ENCODE peak calls at places on chromosomes 11 and 22, in six cellular contexts. P is IMR-90, U is neuronal stem cell, Z is H1, S is mesenchymal stem cell, D is H9. Y is an unnamed sample. For H3K79me1, the result is how much of the 10 kb centered on the place peaks cover.

GRCh38 chr11:11849127-11849746 is 7.5 kb downstream of the USP47 start:
- DNase-seq in U (peak), P (peak), S (peak), Z (no peak), D (peak), Y (peak)

GRCh38 chr11:62912268-62912667 is 8.9 kb downstream of the CHRM1 start:
- DNase-seq in U (no peak), P (no peak), Z (no peak), S (no peak), D (no peak), Y (no peak)

GRCh38 chr11:58905716-58906547 is 33.4 kb upstream of the GLYATL1 start:
- DNase-seq in U (peak), Z (peak), D (peak), P (peak), S (peak), Y (peak)

GRCh38 chr11:45185228-45185729 is 38.8 kb downstream of the PRDM11 start:
- DNase-seq in U (no peak), D (no peak), P (no peak), Z (no peak), S (no peak), Y (peak)

GRCh38 chr22:17633217-17633997 is 4.9 kb upstream of the ATP6V1E1 start:
- DNase-seq in U (no peak), Z (no peak), P (peak), D (no peak), S (peak), Y (peak)

GRCh38 chr22:24289781-24290181 is 19.1 kb downstream of the SPECC1L start:
- DNase-seq in P (no peak), D (no peak), U (peak), Z (no peak), S (peak), Y (no peak)

GRCh38 chr11:112884012-112884767 is 77.0 kb upstream of the NCAM1 start:
- DNase-seq in P (no peak), S (peak), D (no peak), U (no peak), Z (no peak), Y (no peak)

GRCh38 chr22:36081023-36081431 is 52.4 kb upstream of the RBFOX2 start:
- DNase-seq in D (no peak), S (peak), P (peak), U (no peak), Z (no peak), Y (peak)

DNA sequence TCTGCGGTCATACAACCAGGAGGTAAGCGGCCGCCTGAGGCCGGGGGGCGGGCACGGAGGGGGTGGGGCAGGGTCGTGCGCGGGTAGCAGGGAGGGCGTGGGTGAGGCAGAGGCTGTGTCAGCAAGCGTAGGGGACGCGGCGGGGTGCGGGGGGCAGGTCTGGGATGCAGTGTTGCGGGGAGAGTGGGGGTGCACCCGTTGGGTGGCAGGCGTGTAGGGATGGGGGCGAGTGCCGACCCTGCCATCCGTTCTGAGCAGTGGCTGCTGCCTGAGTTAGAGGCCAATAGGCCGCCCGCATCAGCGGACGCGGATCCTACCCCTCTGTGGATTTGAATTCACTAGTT is 1.4 kb downstream of the RIC8A start:
- DNase-seq in P (no peak), D (no peak), U (no peak), S (no peak), Z (no peak), Y (no peak)
- H3K79me1 ChIP-seq in P (under half), D (under half), U (under half), S (under half), Z (under half), Y (under half)

GRCh38 chr11:124210421-124210820 is 27.3 kb downstream of the OR10D3 start:
- DNase-seq in P (no peak), U (no peak), S (no peak), Z (no peak), D (no peak), Y (no peak)

GRCh38 chr11:124202951-124203350 is 19.8 kb downstream of the OR10D3 start:
- DNase-seq in Z (no peak), U (no peak), S (no peak), P (no peak), D (no peak), Y (no peak)

GRCh38 chr11:124209824-124210357 is 26.7 kb downstream of the OR10D3 start:
- DNase-seq in U (no peak), P (no peak), S (no peak), Z (no peak), D (no peak), Y (no peak)

GRCh38 chr11:124204008-124204407 is 20.9 kb downstream of the OR10D3 start:
- DNase-seq in D (no peak), S (no peak), Z (no peak), P (no peak), U (no peak), Y (no peak)

GRCh38 chr11:124207102-124207792 is 24.1 kb downstream of the OR10D3 start:
- DNase-seq in U (no peak), S (no peak), Z (no peak), P (no peak), D (no peak), Y (no peak)
- H4K91ac ChIP-seq in U (no peak), S (no peak), Z (no peak), P (no peak), D (no peak), Y (no peak)

GRCh38 chr22:44108076-44108475 is 72.6 kb upstream of the PARVG start:
- DNase-seq in Z (no peak), P (no peak), U (no peak), S (no peak), D (no peak), Y (no peak)

GRCh38 chr22:44109417-44109816 is 71.3 kb upstream of the PARVG start:
- DNase-seq in S (no peak), Z (no peak), U (no peak), D (no peak), P (no peak), Y (no peak)

GRCh38 chr22:44108806-44109385 is 71.8 kb upstream of the PARVG start:
- DNase-seq in D (no peak), P (no peak), Z (no peak), S (no peak), U (no peak), Y (no peak)

GRCh38 chr22:44103735-44104134 is 77.0 kb upstream of the PARVG start:
- DNase-seq in Z (no peak), S (no peak), D (no peak), P (no peak), U (no peak), Y (no peak)

GRCh38 chr22:44107341-44107740 is 73.4 kb upstream of the PARVG start:
- DNase-seq in D (peak), P (no peak), U (no peak), Z (no peak), S (no peak), Y (no peak)
- H3K79me1 ChIP-seq in D (under half), P (under half), U (under half), Z (under half), S (under half), Y (under half)

GRCh38 chr11:57815877-57816276 is 54.3 kb downstream of the CTNND1 start:
- DNase-seq in S (no peak), Z (no peak), U (no peak), P (no peak), D (no peak), Y (no peak)
- H4K91ac ChIP-seq in S (no peak), Z (no peak), U (no peak), P (no peak), D (no peak), Y (no peak)

GRCh38 chr22:44990328-44990727 is 19.5 kb downstream of the PHF21B start:
- DNase-seq in D (no peak), Z (no peak), P (no peak), S (no peak), U (no peak), Y (no peak)
- H3K79me1 ChIP-seq in D (under half), Z (half or more), P (under half), S (under half), U (under half), Y (under half)

Y was measured in trophoblast cell.